ENCODE peak calls at places on chromosomes 2 and 18, in eight cellular contexts. Y is upper lobe of right lung, B is body of pancreas, M is pancreas, T is GM10248, N is AG09319, X is choroid plexus epithelial cell, Z is cardiac fibroblast. V is an unnamed sample.

GRCh38 chr18:63409301-63409700 is 13.0 kb downstream of the VPS4B start:
- DNase-seq in Z (no peak), X (peak; percentile 50), M (no peak), Y (no peak), N (no peak), T (no peak), B (no peak), V (no peak)

GRCh38 chr18:10244341-10244740 is 210.1 kb upstream of the APCDD1 start:
- DNase-seq in X (no peak), T (no peak), N (no peak), B (no peak), M (no peak), Y (no peak), Z (no peak), V (no peak)

GRCh38 chr2:165902929-165903328 is 50.6 kb downstream of the TTC21B start:
- DNase-seq in B (no peak), T (no peak), M (no peak), Y (no peak), Z (peak; percentile 29), N (no peak), X (peak; percentile 46), V (no peak)

GRCh38 chr2:188291617-188292445 is at the start of gene GULP1:
- DNase-seq in M (peak; percentile 81), Y (peak; percentile 86), N (peak; percentile 35), X (peak; percentile 79), T (peak; percentile 30), Z (peak; percentile 74), B (peak; percentile 83), V (peak; percentile 74)

GRCh38 chr2:188813846-188814245 is 160.3 kb upstream of the COL3A1 start:
- DNase-seq in X (peak; percentile 62), T (no peak), M (no peak), B (no peak), Z (peak; percentile 40), Y (no peak), N (no peak), V (no peak)

GRCh38 chr2:27185331-27186026 is 26.4 kb upstream of the ATRAID start:
- DNase-seq in N (peak; percentile 64), M (no peak), T (no peak), X (peak; percentile 57), Z (peak; percentile 84), B (no peak), Y (no peak), V (no peak)

GRCh38 chr2:225543626-225544025 is 144.1 kb downstream of the NYAP2 start:
- DNase-seq in Z (no peak), N (no peak), B (no peak), T (no peak), Y (no peak), M (no peak), X (no peak), V (no peak)

GRCh38 chr2:162385516-162385915 is 41.6 kb downstream of the GCA start:
- DNase-seq in Z (no peak), N (no peak), T (no peak), M (no peak), B (no peak), Y (no peak), X (no peak), V (no peak)

DNA sequence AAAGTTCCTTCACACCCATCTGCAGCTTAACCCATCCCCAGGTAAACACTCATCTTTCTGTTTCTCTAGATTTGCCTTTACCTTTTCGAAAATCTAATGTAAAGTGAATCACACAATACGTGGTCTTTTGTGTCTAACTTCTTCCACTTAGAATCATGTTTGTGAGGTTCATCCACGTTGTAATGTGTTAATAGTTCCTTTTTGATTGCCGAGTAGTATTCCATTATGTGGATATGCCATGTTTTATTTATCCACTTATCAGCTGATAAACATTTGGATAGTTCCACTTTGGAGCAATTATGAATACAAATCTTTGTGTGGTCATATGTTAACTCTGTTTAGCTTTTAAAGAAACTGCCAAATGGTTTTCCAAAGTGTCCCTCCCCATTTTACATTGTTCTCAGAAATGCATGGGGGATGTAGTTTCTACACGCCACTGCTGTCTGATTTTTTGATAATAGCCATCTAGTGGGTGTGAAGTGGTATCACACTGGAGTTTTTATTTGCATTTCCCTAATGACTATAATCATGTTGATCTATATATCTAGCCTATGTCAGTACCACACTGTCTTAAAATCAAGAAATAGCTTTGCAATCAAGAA is 22.3 kb downstream of the PECR start:
- DNase-seq in Y (no peak), B (no peak), Z (no peak), X (peak; percentile 12), N (no peak), M (no peak), T (no peak), V (no peak)
- TF ChIP-seq CTCF in Y (peak; percentile 23), B (no peak), Z (peak; percentile 25), X (peak; percentile 44), N (no peak), M (no peak), T (no peak), V (peak; percentile 42)

GRCh38 chr2:234611209-234611608 is 114.3 kb upstream of the ARL4C start:
- DNase-seq in B (no peak), X (peak; percentile 20), Z (no peak), Y (no peak), T (no peak), M (no peak), N (no peak), V (no peak)
- TF ChIP-seq CTCF in B (no peak), X (peak; percentile 65), Z (peak; percentile 60), Y (peak; percentile 21), T (no peak), M (no peak), N (peak; percentile 20), V (peak; percentile 56)

GRCh38 chr2:227377461-227378351 is 1.4 kb downstream of the TM4SF20 start:
- DNase-seq in Z (no peak), M (no peak), T (no peak), B (no peak), N (no peak), X (no peak), Y (no peak), V (no peak)
- TF ChIP-seq CTCF in Z (peak; percentile 16), M (no peak), T (peak; percentile 8), B (no peak), N (no peak), X (no peak), Y (no peak), V (no peak)

DNA sequence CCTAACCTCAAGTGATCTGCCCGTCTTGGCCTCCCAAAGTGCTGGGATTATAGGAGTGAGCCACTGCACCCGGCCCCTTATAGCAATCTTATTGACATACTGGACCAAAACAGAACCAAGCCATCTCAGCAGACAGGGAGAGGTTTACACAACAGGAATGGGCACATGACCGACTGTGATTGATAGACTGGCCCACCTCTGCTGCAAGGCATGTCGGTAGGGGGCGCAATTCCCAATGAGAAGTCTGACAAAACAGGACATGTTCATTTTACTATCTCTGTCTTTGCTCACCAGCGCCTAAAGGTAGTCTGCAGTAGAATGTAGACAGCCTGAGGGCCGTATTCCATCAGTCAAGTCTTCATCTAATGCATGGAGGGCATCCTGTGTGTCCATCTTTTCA is 2.0 kb downstream of the LYPD6B start:
- DNase-seq in T (peak; percentile 67), M (no peak), Y (no peak), B (no peak), N (no peak), Z (no peak), X (peak; percentile 5), V (peak; percentile 41)
- TF ChIP-seq CTCF in T (peak; percentile 68), M (no peak), Y (peak; percentile 47), B (peak; percentile 19), N (peak; percentile 37), Z (no peak), X (peak; percentile 44), V (peak; percentile 62)

DNA sequence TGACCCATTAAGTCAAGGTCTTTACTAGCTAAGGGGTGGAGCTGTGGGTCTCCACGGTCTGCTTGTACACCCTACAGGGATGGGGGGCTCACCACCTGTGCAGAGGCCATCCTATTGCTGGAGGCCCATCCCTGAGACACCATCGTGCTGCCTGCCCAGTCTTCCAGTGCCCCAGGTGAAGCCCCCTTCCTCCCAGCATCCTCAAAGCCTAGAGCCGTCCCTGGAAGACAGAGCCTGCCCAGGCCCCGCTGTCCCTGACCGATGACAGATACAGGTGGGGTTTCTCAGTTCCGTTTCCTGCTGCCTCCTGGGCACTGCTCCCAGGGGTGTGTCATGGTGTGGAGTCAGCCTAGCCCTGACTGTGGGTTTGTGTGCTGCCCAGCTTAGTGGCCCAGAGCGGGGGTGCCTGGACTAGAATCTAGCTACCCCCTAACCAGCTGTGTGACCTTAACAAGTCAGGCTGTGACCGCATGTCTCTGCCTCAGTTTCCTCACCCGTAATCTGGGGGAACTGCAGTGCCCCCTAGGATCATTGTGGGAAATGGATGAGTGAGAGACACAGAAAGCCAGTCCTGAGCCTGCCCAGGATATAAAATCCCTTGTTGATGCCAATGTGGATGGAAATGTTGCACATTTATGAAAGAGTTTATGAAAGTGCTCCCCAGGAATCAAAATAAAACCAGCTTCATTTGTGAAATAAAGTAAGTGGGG is 2.0 kb downstream of the OTOS start:
- DNase-seq in X (no peak), M (no peak), B (no peak), Y (no peak), N (no peak), Z (no peak), T (no peak), V (no peak)
- TF ChIP-seq CTCF in X (no peak), M (no peak), B (no peak), Y (no peak), N (no peak), Z (no peak), T (no peak), V (no peak)

DNA sequence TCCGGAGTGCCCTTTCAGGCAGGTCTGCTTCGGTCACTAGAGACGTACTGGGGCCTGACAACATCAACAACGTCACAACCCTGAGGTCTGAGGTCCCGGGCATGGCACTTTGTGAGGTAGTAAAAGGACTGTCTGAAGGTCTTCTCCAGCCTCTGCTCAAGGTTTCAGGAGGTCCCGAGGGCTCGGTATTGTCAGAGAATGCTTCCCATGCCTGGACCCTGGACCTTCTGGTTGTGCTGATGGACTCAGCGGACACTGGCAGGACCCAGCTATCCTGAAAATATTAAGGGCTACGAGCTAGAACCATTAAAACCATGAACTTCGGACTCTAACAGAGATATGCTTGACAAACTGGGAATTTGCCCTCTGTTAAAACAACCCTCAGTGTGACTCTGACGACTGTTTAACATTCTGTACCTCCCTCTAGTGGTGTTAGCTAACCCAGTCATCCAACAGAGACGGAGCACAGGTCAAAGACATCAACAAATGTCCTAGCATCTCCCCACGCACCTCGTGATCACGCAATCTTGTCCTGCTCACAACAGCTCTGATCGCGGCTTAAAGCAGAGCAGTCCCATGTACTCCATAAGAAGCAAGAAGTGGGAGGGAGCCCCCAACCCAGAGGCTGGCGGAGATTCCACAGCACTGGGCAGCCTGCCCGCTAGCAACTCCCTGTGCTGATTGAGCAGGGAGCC is 96.5 kb downstream of the CCDC93 start:
- DNase-seq in M (no peak), Y (no peak), N (no peak), Z (peak; percentile 13), T (no peak), B (no peak), X (peak; percentile 59), V (no peak)
- TF ChIP-seq CTCF in M (no peak), Y (no peak), N (peak; percentile 29), Z (peak; percentile 37), T (no peak), B (no peak), X (peak; percentile 69), V (peak; percentile 45)

GRCh38 chr2:231110551-231110950 is 14.3 kb downstream of the HTR2B start:
- DNase-seq in M (no peak), B (no peak), N (no peak), T (no peak), X (peak; percentile 82), Y (no peak), Z (peak; percentile 85), V (no peak)
- TF ChIP-seq CTCF in M (no peak), B (no peak), N (peak; percentile 36), T (peak; percentile 22), X (peak; percentile 47), Y (peak; percentile 26), Z (peak; percentile 35), V (no peak)